ENCODE peak calls at places on chromosomes 16 and 17, in seven cellular contexts. P is H9, X is H1, K is neuronal stem cell, M is IMR-90, F is mesenchymal stem cell, Y is trophoblast cell. Z is an unnamed sample.

GRCh38 chr16:19979638-19980037 is 94.1 kb downstream of the GPR139 start:
- DNase-seq in P (no peak), M (no peak), K (no peak), F (no peak), X (no peak), Y (no peak), Z (no peak)

GRCh38 chr17:34579979-34580684 is 750 bp downstream of the TMEM132E start:
- DNase-seq in M (no peak), X (no peak), F (peak), P (peak), Y (no peak), K (no peak), Z (peak)

GRCh38 chr16:194516-194915 is 14.3 kb downstream of the HBQ1 start:
- DNase-seq in F (no peak), M (peak), P (no peak), K (no peak), Y (no peak), X (no peak), Z (no peak)

GRCh38 chr16:1758923-1759322 is 12.4 kb downstream of the NME3 start:
- DNase-seq in P (no peak), X (no peak), Y (no peak), K (no peak), M (no peak), F (no peak), Z (no peak)

GRCh38 chr17:75633484-75634375 is 496 bp downstream of the SMIM5 start:
- DNase-seq in X (peak), Y (peak), P (peak), K (peak), M (peak), F (peak), Z (peak)

GRCh38 chr17:61208301-61209098 is 191.1 kb upstream of the TBX2 start:
- DNase-seq in M (peak), F (peak), K (no peak), X (no peak), Y (no peak), P (no peak), Z (no peak)

GRCh38 chr17:15171433-15172047 is 93.6 kb downstream of the PMP22 start:
- DNase-seq in X (peak), M (peak), Y (peak), K (peak), F (peak), P (peak), Z (peak)

GRCh38 chr17:5758651-5759050 is 174.3 kb upstream of the NLRP1 start:
- DNase-seq in P (peak), X (peak), Y (no peak), K (no peak), M (peak), F (peak), Z (peak)

GRCh38 chr17:12732366-12732765 is 56.9 kb upstream of the ARHGAP44 start:
- DNase-seq in F (no peak), P (no peak), X (no peak), K (no peak), Y (no peak), M (no peak), Z (peak)

GRCh38 chr17:35705705-35706104 is 25.7 kb upstream of the RASL10B start:
- DNase-seq in P (no peak), K (no peak), F (no peak), Y (no peak), X (no peak), M (no peak), Z (no peak)

GRCh38 chr17:81499601-81499970 is 13.0 kb downstream of the ACTG1 start:
- DNase-seq in K (no peak), F (no peak), X (no peak), P (no peak), Y (no peak), M (no peak), Z (no peak)

GRCh38 chr16:642189-643049 is 791 bp downstream of the MCRIP2 start:
- DNase-seq in K (no peak), M (no peak), P (no peak), Y (peak), X (no peak), F (peak), Z (peak)

GRCh38 chr16:64445245-64445644 is 676.6 kb downstream of the CDH11 start:
- DNase-seq in P (no peak), F (no peak), X (no peak), Y (no peak), K (no peak), M (no peak), Z (no peak)

GRCh38 chr16:64445649-64446048 is 676.2 kb downstream of the CDH11 start:
- DNase-seq in P (no peak), F (no peak), M (peak), K (no peak), X (no peak), Y (no peak), Z (peak)

GRCh38 chr16:64440005-64440404 is 681.9 kb downstream of the CDH11 start:
- DNase-seq in K (no peak), X (no peak), F (no peak), M (no peak), P (no peak), Y (no peak), Z (no peak)

GRCh38 chr16:64437706-64438329 is 684.0 kb downstream of the CDH11 start:
- DNase-seq in F (peak), K (no peak), X (no peak), Y (no peak), P (peak), M (no peak), Z (no peak)

DNA sequence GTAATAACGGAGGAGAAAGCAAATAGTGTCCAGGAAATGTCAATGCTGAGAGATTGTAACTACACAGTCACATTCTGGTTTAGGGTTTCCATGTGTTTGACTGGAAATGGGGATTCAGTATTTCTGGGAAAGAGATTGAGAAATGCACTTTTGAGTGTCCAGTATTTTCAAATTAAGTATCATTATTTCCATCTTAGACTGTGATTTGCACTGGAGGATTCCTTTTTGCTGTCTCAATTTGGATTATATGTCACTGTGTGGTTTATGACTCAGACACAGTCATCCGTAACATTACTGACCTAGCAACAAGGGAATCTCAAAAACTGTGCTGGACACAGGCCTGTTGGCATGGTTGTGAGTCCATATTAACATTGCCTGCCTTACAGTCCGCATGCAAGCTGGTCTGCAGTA is 681.4 kb downstream of the CDH11 start:
- DNase-seq in M (peak), K (no peak), Y (no peak), X (no peak), F (peak), P (no peak), Z (no peak)
- H3K4me2 ChIP-seq in M (peak), K (no peak), Y (no peak), X (no peak), F (no peak), P (no peak), Z (no peak)

DNA sequence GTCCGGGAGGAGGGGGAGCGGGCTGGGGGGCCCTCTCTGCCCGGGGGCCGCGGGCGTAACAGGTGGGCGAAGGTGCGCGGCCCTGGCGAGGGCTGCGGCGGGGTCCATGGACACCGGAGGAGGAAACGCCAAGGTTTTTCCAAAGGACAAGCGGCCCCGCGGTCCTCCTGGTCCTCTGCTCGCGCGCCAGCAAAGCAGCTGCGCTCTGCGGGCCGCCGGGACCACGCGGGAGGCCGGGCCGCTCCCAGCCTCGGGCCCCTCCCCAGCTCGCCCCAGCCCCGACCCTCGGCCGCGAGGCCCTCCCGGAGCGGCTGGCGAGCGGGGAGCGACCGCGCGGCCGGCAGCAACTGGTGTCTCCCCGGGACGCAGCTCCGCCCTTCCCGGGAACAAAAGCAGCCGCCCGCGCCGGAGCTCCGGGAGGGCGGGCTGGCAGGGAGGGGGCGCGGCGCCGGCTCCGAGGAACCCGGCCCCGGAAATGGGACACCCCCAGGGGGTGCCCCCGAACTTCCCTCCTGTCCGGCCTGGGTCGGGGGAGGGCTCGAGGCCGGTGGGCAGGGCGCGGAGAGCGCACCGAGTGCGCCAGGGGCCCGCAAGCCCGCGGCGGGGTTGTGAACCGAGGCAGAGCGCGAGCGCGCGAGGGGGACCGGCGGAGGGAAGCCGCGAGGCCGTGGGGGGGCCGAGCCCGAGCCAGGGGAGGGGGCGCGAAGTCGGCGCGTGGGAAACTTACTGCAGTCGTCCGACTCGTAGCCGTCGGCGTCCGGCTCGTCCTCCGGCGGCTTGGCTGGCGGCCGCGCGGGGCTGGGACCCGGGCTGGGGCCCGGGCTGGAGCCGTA is 854 bp downstream of the DOC2B start:
- DNase-seq in M (no peak), Y (no peak), K (peak), F (no peak), P (no peak), X (no peak), Z (peak)
- H3K27ac ChIP-seq in M (no peak), Y (no peak), K (no peak), F (no peak), P (no peak), X (no peak), Z (no peak)

DNA sequence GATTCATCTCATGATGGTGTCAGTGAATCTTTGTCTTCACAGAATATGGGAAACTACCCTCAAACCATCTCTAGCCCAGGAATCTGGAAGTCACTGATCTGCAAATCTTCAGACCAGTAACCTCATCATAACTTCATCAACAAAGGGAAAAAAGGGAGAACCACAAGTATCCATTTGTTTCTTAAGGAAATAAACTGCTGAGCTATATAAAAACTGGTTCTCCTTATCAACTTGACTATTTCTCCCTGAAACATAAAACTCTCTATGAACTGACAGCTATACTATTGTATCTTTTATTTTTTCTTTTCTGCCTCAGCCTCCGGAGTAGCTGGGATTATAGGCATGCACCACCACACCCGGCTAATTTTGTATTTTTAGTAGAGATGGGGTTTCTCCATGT is 39.3 kb downstream of the TRIM37 start:
- DNase-seq in M (no peak), X (no peak), P (no peak), Y (no peak), K (no peak), F (no peak), Z (no peak)
- H2BK5ac ChIP-seq in M (no peak), X (no peak), P (no peak), Y (no peak), K (no peak), F (no peak), Z (no peak)

GRCh38 chr17:17703608-17703919 is 22.3 kb downstream of the RAI1 start:
- DNase-seq in K (no peak), X (no peak), Y (no peak), F (peak), M (no peak), P (no peak), Z (no peak)

GRCh38 chr17:17701658-17702057 is 20.4 kb downstream of the RAI1 start:
- DNase-seq in P (no peak), M (no peak), F (no peak), K (no peak), Y (no peak), X (no peak), Z (no peak)

GRCh38 chr17:17702821-17703607 is 21.8 kb downstream of the RAI1 start:
- DNase-seq in Y (no peak), K (no peak), X (no peak), P (peak), M (no peak), F (peak), Z (peak)

GRCh38 chr17:17701112-17701511 is 19.9 kb downstream of the RAI1 start:
- DNase-seq in F (no peak), K (no peak), P (no peak), X (no peak), Y (no peak), M (no peak), Z (no peak)

DNA sequence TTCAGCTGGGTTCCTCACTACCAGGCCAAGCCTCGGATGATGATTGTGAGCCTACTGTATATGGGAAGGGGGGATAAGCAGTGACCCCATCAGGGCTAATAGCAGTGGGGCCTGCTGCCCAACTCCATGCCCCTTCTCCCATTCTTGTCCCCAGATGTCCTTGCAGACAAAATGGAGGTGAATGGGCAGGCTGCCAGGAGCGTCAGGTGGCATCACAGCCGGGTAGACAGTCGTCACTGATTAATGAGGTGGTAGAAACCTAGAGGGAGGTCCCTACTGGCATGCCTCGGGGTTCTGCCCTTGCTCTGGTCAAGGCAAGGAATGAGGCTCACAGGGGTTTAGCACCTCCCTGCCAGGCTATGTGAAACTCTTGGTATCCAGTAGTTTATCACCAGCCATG is 21.1 kb downstream of the RAI1 start:
- DNase-seq in Y (no peak), F (no peak), X (no peak), P (no peak), M (no peak), K (no peak), Z (no peak)
- H3K4me2 ChIP-seq in Y (no peak), F (no peak), X (no peak), P (no peak), M (no peak), K (no peak), Z (no peak)

DNA sequence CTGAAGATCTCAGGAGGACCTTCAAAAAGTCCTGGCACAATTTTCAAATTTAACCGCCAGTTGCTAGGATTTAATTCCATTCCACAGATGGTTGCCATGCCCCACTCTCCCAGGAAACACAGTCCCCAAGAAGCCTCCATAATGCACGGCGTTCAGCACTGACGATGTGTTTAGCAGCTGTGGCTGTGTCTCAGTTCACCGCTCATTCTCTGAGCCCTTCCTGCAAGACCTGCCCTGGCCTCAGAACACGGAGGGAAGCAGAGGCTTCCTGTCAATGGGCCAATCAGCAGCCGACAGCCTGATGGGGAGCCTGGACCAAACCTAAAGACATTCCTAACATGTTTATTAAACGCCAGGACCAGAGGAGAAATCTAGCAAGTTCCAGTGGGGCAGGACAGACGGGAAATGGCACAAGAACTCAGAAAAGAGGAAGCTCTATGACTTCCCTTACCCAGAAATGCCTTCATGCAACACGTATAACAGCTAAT is 4.9 kb downstream of the MYLK3 start:
- DNase-seq in X (no peak), P (peak), K (no peak), F (peak), Y (peak), M (peak), Z (peak)
- H3K27ac ChIP-seq in X (no peak), P (no peak), K (no peak), F (no peak), Y (peak), M (no peak), Z (no peak)